ENCODE peak calls at places on chromosomes 3 and 15, in five cellular contexts. T, V, Y, L and S are unnamed samples.
A peak's percentile ranks its signal among the peaks of the same experiment; 100 is the strongest.

GRCh38 chr3:107598926-107599754 is 76.4 kb downstream of the BBX start:
- DNase-seq in T (peak; percentile 32), V (no peak), Y (peak; percentile 40), L (peak; percentile 34), S (peak; percentile 29)

GRCh38 chr3:138944842-138945645 is 1.9 kb downstream of the FOXL2 start:
- DNase-seq in Y (no peak), V (peak; percentile 66), T (no peak), L (peak; percentile 53), S (peak; percentile 24)

GRCh38 chr3:42600958-42601675 is 631 bp downstream of the NKTR start:
- DNase-seq in Y (peak; percentile 67), T (peak; percentile 50), V (peak; percentile 60), L (peak; percentile 72), S (peak; percentile 39)

GRCh38 chr15:85000189-85000864 is 18.7 kb downstream of the PDE8A start:
- DNase-seq in T (no peak), Y (no peak), L (no peak), V (no peak), S (no peak)

GRCh38 chr15:70758790-70759462 is 4.4 kb downstream of the UACA start:
- DNase-seq in T (no peak), V (no peak), Y (no peak), L (no peak), S (no peak)

GRCh38 chr3:132912416-132912753 is 125.8 kb upstream of the TMEM108 start:
- DNase-seq in V (peak; percentile 15), Y (no peak), L (no peak), T (no peak), S (no peak)

GRCh38 chr3:158522737-158523136 is 48.3 kb upstream of the MLF1 start:
- DNase-seq in T (no peak), L (no peak), V (no peak), Y (peak; percentile 82), S (no peak)

GRCh38 chr3:9349321-9350117 is 13.3 kb upstream of the THUMPD3 start:
- DNase-seq in Y (peak; percentile 87), T (no peak), V (no peak), L (no peak), S (no peak)

GRCh38 chr15:95559875-95560394 is 770.6 kb upstream of the NR2F2 start:
- DNase-seq in Y (peak; percentile 94), L (no peak), T (no peak), V (peak; percentile 42), S (no peak)

GRCh38 chr3:71713041-71713440 is 12.2 kb downstream of the EIF4E3 start:
- DNase-seq in V (no peak), T (no peak), L (no peak), Y (no peak), S (no peak)

GRCh38 chr15:90300988-90301715 is 35.7 kb downstream of the NGRN start:
- DNase-seq in T (peak; percentile 48), L (peak; percentile 77), Y (no peak), V (peak; percentile 64), S (peak; percentile 53)

GRCh38 chr15:28106294-28107110 is 7.4 kb upstream of the OCA2 start:
- DNase-seq in V (no peak), L (peak; percentile 39), T (peak; percentile 17), Y (no peak), S (peak; percentile 49)

GRCh38 chr15:85044894-85045293 is 63.2 kb downstream of the PDE8A start:
- DNase-seq in L (no peak), Y (no peak), V (no peak), T (no peak), S (no peak)

GRCh38 chr3:74756586-74756985 is 142.1 kb upstream of the CNTN3 start:
- DNase-seq in T (no peak), V (no peak), L (no peak), Y (no peak), S (no peak)

GRCh38 chr3:143538577-143538981 is 309.7 kb downstream of the SLC9A9 start:
- DNase-seq in T (no peak), Y (peak; percentile 35), L (no peak), V (no peak), S (no peak)

GRCh38 chr15:33846862-33847261 is 121.4 kb upstream of the CHRM5 start:
- DNase-seq in T (no peak), L (no peak), V (no peak), Y (no peak), S (no peak)

GRCh38 chr3:77348244-77348855 is 308.5 kb downstream of the ROBO2 start:
- DNase-seq in V (peak; percentile 8), T (no peak), L (peak; percentile 53), Y (no peak), S (no peak)

GRCh38 chr15:64870350-64870749 is 28.6 kb downstream of the PLEKHO2 start:
- DNase-seq in V (no peak), Y (no peak), L (no peak), T (no peak), S (no peak)

GRCh38 chr3:56251343-56251945 is 216.8 kb downstream of the ERC2 start:
- DNase-seq in L (peak; percentile 50), Y (peak; percentile 20), V (peak; percentile 29), T (no peak), S (no peak)

GRCh38 chr15:46636220-46636619 is 1001.4 kb downstream of the SQOR start:
- DNase-seq in L (no peak), V (no peak), Y (no peak), T (no peak), S (no peak)

GRCh38 chr3:136332776-136333175 is 82.6 kb downstream of the PCCB start:
- DNase-seq in Y (peak; percentile 77), V (no peak), L (no peak), T (no peak), S (no peak)

GRCh38 chr3:127774647-127775046 is 47.7 kb downstream of the MGLL start:
- DNase-seq in T (no peak), Y (no peak), V (no peak), L (no peak), S (no peak)

GRCh38 chr15:90789496-90789895 is 72.3 kb downstream of the BLM start:
- DNase-seq in L (no peak), Y (peak; percentile 56), T (no peak), V (no peak), S (no peak)

GRCh38 chr3:125150525-125151436 is 61.8 kb downstream of the SLC12A8 start:
- DNase-seq in V (peak; percentile 46), T (no peak), Y (no peak), L (peak; percentile 65), S (no peak)

GRCh38 chr3:46484911-46485696 is 12.7 kb upstream of the RTP3 start:
- DNase-seq in Y (no peak), V (no peak), L (no peak), T (no peak), S (no peak)

GRCh38 chr3:52310861-52311566 is 5.1 kb upstream of the DNAH1 start:
- DNase-seq in L (no peak), V (no peak), T (peak; percentile 26), Y (no peak), S (peak; percentile 70)

GRCh38 chr15:42085236-42085605 is 9.1 kb downstream of the PLA2G4D start:
- DNase-seq in T (no peak), Y (no peak), L (no peak), V (no peak), S (no peak)

GRCh38 chr3:43185656-43186375 is 79.9 kb upstream of the POMGNT2 start:
- DNase-seq in Y (peak; percentile 2), L (no peak), T (no peak), V (no peak), S (no peak)

GRCh38 chr3:44136421-44136820 is 105.3 kb upstream of the TOPAZ1 start:
- DNase-seq in V (no peak), Y (no peak), T (no peak), L (no peak), S (no peak)

GRCh38 chr15:25859838-25860645 is 3.1 kb downstream of the ATP10A start:
- DNase-seq in L (no peak), Y (no peak), V (no peak), T (peak; percentile 71), S (peak; percentile 52)

DNA sequence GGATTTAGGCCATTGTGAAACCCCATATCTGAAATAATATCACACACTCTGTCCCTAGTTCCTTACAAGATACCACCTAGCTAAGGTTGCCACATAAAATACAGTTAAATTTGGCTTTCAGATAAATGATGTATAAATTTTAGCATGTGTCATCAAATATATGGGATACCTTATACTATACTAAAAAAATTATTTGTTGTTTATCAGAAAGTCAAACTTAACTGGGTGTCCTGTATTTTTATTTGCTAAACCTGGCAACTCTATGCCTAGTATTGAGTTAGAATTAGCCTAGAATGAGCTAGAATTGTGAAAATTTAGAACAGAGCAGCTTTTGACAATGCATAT is 29.6 kb upstream of the TMOD3 start:
- DNase-seq in L (no peak), V (no peak), T (no peak), Y (no peak), S (no peak)
- TF ChIP-seq CTCF in L (no peak), V (no peak), T (no peak), Y (no peak), S (no peak)

GRCh38 chr3:179653106-179653776 is 401 bp downstream of the USP13 start:
- DNase-seq in L (peak; percentile 66), Y (peak; percentile 76), V (peak; percentile 45), T (peak; percentile 60), S (peak; percentile 30)
- TF ChIP-seq CTCF in L (no peak), Y (no peak), V (no peak), T (no peak), S (no peak)

DNA sequence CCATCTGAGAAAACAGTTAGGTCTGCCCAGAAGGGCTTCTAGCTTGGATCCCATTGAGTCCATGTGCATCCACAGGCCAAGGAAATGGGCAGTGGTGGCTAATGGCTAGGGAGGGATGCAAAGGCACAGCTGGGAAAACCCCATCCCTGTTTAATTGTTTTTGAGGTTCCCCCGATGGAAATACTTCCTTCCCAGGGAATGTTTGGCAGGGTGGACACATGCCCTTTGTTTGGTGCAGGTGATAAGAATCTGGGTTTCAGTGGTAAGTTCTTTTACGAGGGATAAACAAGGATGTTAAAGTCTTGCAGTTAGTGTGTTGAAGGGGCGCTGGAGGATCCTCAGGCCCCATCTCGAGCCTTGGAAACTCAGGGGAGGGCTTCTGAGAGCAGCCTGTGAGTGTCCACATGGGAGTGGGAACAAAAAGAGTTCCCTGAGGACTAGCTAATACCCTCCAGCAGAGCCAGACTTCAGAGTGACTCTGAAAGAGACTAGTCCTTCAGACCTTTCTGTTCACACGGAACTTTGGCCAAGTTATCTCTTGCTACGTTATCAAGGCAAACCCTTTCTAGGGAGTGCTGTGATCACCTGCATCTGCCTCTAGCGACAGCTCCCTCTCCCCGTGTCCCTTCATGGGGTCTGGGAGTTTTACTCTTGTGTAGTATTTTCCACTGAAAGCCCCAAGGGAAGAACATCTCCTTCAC is 17.4 kb downstream of the PTPRG start:
- DNase-seq in V (no peak), L (no peak), T (no peak), Y (no peak), S (no peak)
- TF ChIP-seq CTCF in V (no peak), L (no peak), T (no peak), Y (no peak), S (no peak)

GRCh38 chr3:14405886-14406238 is 3.5 kb downstream of the SLC6A6 start:
- DNase-seq in L (no peak), V (no peak), T (no peak), Y (no peak), S (no peak)
- TF ChIP-seq CTCF in L (no peak), V (no peak), T (no peak), Y (no peak), S (no peak)

GRCh38 chr15:52759969-52760368 is 30.2 kb downstream of the ONECUT1 start:
- DNase-seq in Y (no peak), L (no peak), V (no peak), T (no peak), S (no peak)

GRCh38 chr15:52762621-52763020 is 27.5 kb downstream of the ONECUT1 start:
- DNase-seq in Y (no peak), T (no peak), L (no peak), V (no peak), S (no peak)

GRCh38 chr15:52760562-52760961 is 29.6 kb downstream of the ONECUT1 start:
- DNase-seq in Y (no peak), L (no peak), V (no peak), T (no peak), S (no peak)

GRCh38 chr15:52764731-52765130 is 25.4 kb downstream of the ONECUT1 start:
- DNase-seq in T (no peak), L (no peak), Y (no peak), V (no peak), S (no peak)

GRCh38 chr15:52765779-52766178 is 24.4 kb downstream of the ONECUT1 start:
- DNase-seq in L (peak; percentile 62), T (no peak), Y (no peak), V (no peak), S (no peak)
- TF ChIP-seq CTCF in L (peak; percentile 22), T (no peak), Y (no peak), V (peak; percentile 37), S (no peak)